ENCODE peak calls at places on chromosomes 2 and 18, in seven cellular contexts. N is activated B cell treated with CpG ODN at 0.5 μM for 24 hours, P is omental fat pad, K is pancreas, A is heart right ventricle, X is AG04450, D is IMR-90. E is an unnamed sample.

GRCh38 chr2:103823847-103824246 is 1030.1 kb upstream of the POU3F3 start:
- DNase-seq in N (no peak), P (no peak), K (no peak), A (no peak), X (no peak), D (no peak), E (no peak)

GRCh38 chr2:238573065-238573778 is 146.5 kb downstream of the ASB1 start:
- DNase-seq in N (no peak), P (no peak), K (no peak), A (no peak), X (no peak), D (no peak), E (no peak)

GRCh38 chr2:102618452-102619413 is 620 bp upstream of the SLC9A2 start:
- DNase-seq in N (no peak), P (no peak), K (peak; percentile 69), A (peak; percentile 15), X (no peak), D (no peak), E (peak; percentile 46)

GRCh38 chr2:15990151-15991101 is 50.1 kb downstream of the MYCN start:
- DNase-seq in N (no peak), P (no peak), K (no peak), A (no peak), X (no peak), D (no peak), E (no peak)

GRCh38 chr2:241271641-241272297 is 43.7 kb downstream of the HDLBP start:
- DNase-seq in N (peak; percentile 52), P (peak; percentile 67), K (peak; percentile 95), A (peak; percentile 85), X (peak; percentile 33), D (peak; percentile 79), E (no peak)

GRCh38 chr18:22567794-22568193 is 150.1 kb upstream of the CTAGE1 start:
- DNase-seq in N (no peak), P (no peak), K (no peak), A (no peak), X (no peak), D (no peak), E (no peak)

GRCh38 chr18:57210101-57210661 is 63.3 kb downstream of the BOD1L2 start:
- DNase-seq in N (no peak), P (no peak), K (no peak), A (peak; percentile 26), X (peak; percentile 34), D (peak; percentile 70), E (peak; percentile 59)

GRCh38 chr2:102514061-102514785 is 41.2 kb downstream of the SLC9A4 start:
- DNase-seq in N (no peak), P (peak; percentile 27), K (no peak), A (no peak), X (peak; percentile 66), D (peak; percentile 89), E (no peak)

GRCh38 chr2:85245891-85246290 is 81.9 kb downstream of the TGOLN2 start:
- DNase-seq in N (no peak), P (no peak), K (no peak), A (no peak), X (no peak), D (no peak), E (no peak)

GRCh38 chr2:156784034-156784433 is 347.9 kb downstream of the GPD2 start:
- DNase-seq in N (no peak), P (no peak), K (no peak), A (no peak), X (no peak), D (no peak), E (no peak)

GRCh38 chr18:28723506-28723905 is 546.6 kb upstream of the CDH2 start:
- DNase-seq in N (no peak), P (no peak), K (no peak), A (no peak), X (no peak), D (peak; percentile 6), E (no peak)

GRCh38 chr2:225637199-225637598 is 237.7 kb downstream of the NYAP2 start:
- DNase-seq in N (no peak), P (no peak), K (no peak), A (no peak), X (no peak), D (no peak), E (no peak)

GRCh38 chr2:227853765-227854271 is 17.6 kb upstream of the DAW1 start:
- DNase-seq in N (no peak), P (no peak), K (no peak), A (no peak), X (no peak), D (peak; percentile 30), E (no peak)

GRCh38 chr18:8943900-8944870 is 158.3 kb upstream of the NDUFV2 start:
- DNase-seq in N (no peak), P (no peak), K (no peak), A (no peak), X (peak; percentile 63), D (peak; percentile 94), E (no peak)

DNA sequence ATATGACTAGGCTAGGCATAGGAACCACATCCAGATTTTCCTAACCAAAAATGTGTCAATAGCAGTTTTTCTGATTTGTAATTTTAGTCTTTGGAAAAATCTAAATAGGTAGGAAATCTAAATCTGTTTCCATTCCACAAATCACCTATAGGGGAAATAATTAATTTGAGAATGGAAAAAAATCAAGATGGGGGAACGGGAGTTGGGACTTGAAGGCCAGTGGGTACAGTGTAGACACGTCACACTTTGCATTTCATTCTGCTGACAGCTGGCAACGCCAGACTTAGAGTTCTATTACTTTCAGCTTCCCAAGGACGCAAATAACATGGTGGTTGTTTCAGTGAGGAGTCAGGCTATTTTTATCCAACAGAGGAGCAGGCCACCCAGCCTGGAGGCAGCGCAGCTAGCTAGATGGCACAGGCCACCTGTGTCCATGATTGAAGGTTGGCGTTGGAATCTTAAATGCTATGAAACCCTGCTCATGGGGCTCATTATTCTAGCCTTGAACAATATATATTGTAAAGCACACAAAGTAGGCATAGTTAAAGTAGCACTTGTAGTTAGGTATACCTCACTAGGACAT is 23.4 kb downstream of the HNRNPA3 start:
- DNase-seq in N (no peak), P (no peak), K (no peak), A (no peak), X (no peak), D (no peak), E (no peak)
- TF ChIP-seq CTCF in N (no peak), P (no peak), K (no peak), A (no peak), X (no peak), D (no peak), E (peak; percentile 59)

GRCh38 chr2:208657468-208657867 is 250.9 kb downstream of the PTH2R start:
- DNase-seq in N (no peak), P (no peak), K (no peak), A (no peak), X (no peak), D (no peak), E (no peak)
- TF ChIP-seq CTCF in N (no peak), P (no peak), K (no peak), A (no peak), X (no peak), D (no peak), E (no peak)

GRCh38 chr2:73749314-73749713 is 12.2 kb upstream of the TPRKB start:
- DNase-seq in N (no peak), P (no peak), K (no peak), A (no peak), X (no peak), D (no peak), E (no peak)

GRCh38 chr2:73746877-73747208 is 9.7 kb upstream of the TPRKB start:
- DNase-seq in N (no peak), P (no peak), K (no peak), A (no peak), X (no peak), D (no peak), E (no peak)

GRCh38 chr2:73740767-73741166 is 3.6 kb upstream of the TPRKB start:
- DNase-seq in N (no peak), P (no peak), K (no peak), A (no peak), X (no peak), D (no peak), E (no peak)

DNA sequence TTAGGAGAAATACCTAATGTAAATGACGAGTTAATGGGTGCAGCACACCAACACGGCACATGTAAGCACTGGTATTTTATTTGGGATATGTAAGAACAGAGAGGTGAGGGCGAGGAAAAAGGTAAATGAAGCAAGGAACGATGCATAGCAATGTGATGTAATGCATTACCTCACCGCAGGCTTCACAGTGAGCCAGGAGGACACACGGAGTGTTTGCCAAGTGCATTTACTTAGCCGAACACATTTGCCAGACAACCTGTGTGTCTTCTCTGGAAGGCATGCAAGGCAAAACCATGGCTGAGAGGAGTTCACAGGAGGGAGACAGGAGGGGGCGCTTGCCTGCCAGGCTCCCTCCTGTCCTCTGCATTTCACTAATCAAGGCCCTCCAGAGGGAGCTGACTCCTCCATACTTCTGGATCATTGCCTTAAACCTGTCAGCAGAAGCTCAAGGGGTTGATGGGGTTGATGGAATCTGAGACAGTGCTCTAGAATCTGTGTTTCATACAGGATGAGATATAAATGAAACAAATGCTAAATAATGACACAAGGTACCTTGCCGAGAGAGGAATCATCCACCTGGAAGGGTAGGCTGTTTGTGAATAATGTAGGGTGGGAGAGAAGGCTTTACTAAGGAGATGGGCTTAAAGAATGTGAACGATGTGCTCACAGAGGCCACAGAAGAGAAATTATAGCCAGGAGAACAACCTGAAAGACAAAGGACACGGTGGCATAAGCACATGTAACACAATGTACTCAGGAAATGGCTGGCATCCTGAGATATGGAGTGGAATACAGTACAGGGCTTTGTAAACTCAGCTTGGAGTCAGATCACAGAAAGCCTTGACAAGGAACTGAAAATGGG is 9.1 kb upstream of the TPRKB start:
- DNase-seq in N (no peak), P (no peak), K (no peak), A (no peak), X (no peak), D (no peak), E (no peak)
- TF ChIP-seq CTCF in N (no peak), P (no peak), K (no peak), A (no peak), X (no peak), D (no peak), E (no peak)

GRCh38 chr2:69717902-69718301 is 24.0 kb upstream of the ANXA4 start:
- DNase-seq in N (no peak), P (no peak), K (no peak), A (no peak), X (no peak), D (peak; percentile 60), E (no peak)

GRCh38 chr2:69714024-69714423 is 27.9 kb upstream of the ANXA4 start:
- DNase-seq in N (no peak), P (no peak), K (no peak), A (no peak), X (no peak), D (no peak), E (no peak)

GRCh38 chr2:69718338-69718965 is 23.5 kb upstream of the ANXA4 start:
- DNase-seq in N (no peak), P (no peak), K (no peak), A (no peak), X (no peak), D (no peak), E (no peak)

GRCh38 chr2:69715964-69716363 is 26.0 kb upstream of the ANXA4 start:
- DNase-seq in N (no peak), P (no peak), K (no peak), A (no peak), X (no peak), D (peak; percentile 61), E (no peak)

DNA sequence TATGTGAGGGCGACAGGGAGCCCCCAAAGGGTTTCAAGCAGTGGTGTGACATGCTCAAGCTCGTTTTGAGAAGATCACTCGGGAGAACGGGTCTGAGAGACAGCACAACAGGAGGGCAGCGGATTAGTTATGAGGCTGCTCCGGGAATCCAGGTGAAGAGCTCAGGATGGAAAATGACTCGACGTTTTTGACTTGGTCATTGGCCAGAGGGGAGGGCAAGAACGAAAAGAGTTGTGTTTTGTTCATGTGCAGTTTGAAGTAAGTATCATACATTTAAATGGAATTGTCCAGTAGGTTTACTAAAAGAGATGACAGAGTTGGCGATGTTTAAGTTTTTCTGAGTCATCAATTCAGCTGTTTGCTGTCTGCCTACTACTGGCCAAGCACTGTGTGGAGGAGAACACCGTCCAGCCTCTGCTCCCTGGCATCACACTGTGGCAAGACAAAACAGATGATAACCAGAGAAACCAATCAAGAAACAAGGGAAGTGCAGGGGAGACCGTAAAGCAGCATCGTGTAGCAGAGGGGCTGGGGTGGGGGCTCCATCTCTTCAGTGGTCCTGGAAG is 25.3 kb upstream of the ANXA4 start:
- DNase-seq in N (no peak), P (no peak), K (no peak), A (no peak), X (no peak), D (peak; percentile 71), E (no peak)
- TF ChIP-seq CTCF in N (no peak), P (no peak), K (no peak), A (no peak), X (peak; percentile 13), D (peak; percentile 10), E (no peak)